ENCODE peak calls at places on chromosomes 11 and 22, in five cellular contexts. X, T, R, O and P are unnamed samples.

GRCh38 chr22:29784451-29785361 is 17.5 kb downstream of the UQCR10 start:
- DNase-seq in X (no peak), O (no peak), T (no peak), R (no peak), P (no peak)

GRCh38 chr11:62124186-62125113 is 639 bp downstream of the INCENP start:
- DNase-seq in X (peak; percentile 69), O (peak; percentile 76), T (peak; percentile 74), R (no peak), P (no peak)

GRCh38 chr11:26084313-26084712 is 247.6 kb upstream of the ANO3 start:
- DNase-seq in X (no peak), T (no peak), R (no peak), O (no peak), P (no peak)

GRCh38 chr22:24433868-24434471 is 6.6 kb downstream of the ADORA2A start:
- DNase-seq in R (no peak), O (peak; percentile 90), T (peak; percentile 27), X (peak; percentile 61), P (no peak)

GRCh38 chr11:45857834-45858492 is 10.7 kb downstream of the CRY2 start:
- DNase-seq in R (no peak), T (peak; percentile 14), O (no peak), X (peak; percentile 93), P (no peak)

GRCh38 chr22:48141301-48141700 is 1378.9 kb downstream of the TBC1D22A start:
- DNase-seq in T (no peak), X (no peak), O (no peak), R (no peak), P (no peak)

GRCh38 chr11:67332081-67332691 is 21.2 kb downstream of the POLD4 start:
- DNase-seq in T (no peak), X (no peak), O (no peak), R (no peak), P (no peak)

GRCh38 chr11:95229199-95230053 is 1.6 kb downstream of the SESN3 start:
- DNase-seq in R (no peak), T (no peak), O (no peak), X (peak; percentile 7), P (no peak)

GRCh38 chr22:17648564-17648963 is 10.0 kb downstream of the BCL2L13 start:
- DNase-seq in R (no peak), T (no peak), X (no peak), O (no peak), P (no peak)

GRCh38 chr11:67629386-67630229 is at the start of gene NUDT8:
- DNase-seq in O (peak; percentile 90), R (peak; percentile 74), X (peak; percentile 84), T (peak; percentile 66), P (peak; percentile 88)

GRCh38 chr22:17803871-17804270 is 29.6 kb upstream of the BID start:
- DNase-seq in O (no peak), X (no peak), T (no peak), R (no peak), P (no peak)